ENCODE peak calls at places on chromosomes 16 and 17, in nine cellular contexts. M is NCI-H1092; U is omental fat pad; A is anterior cingulate cortex; K is activated naive CD4-positive, alpha-beta T cell treated with Interleukin-2 at 50 U/mL for 16 hours; D is EH; I is NCI-H774; V is stimulated activated CD4-positive, alpha-beta T cell treated with anti-CD3 and anti-CD28 coated beads, Interleukin-15, amount 100 ng/mL, for 1 hour; F is cardiac muscle cell. R is an unnamed sample.

GRCh38 chr17:30222741-30223175 is 12.7 kb downstream of the SLC6A4 start:
- DNase-seq in F (no peak), K (no peak), D (no peak), A (no peak), M (no peak), I (no peak), V (no peak), U (no peak), R (no peak)

GRCh38 chr16:75361936-75362335 is 71.4 kb downstream of the CFDP1 start:
- DNase-seq in F (no peak), A (no peak), K (no peak), V (no peak), I (no peak), M (no peak), U (no peak), D (no peak), R (no peak)

GRCh38 chr17:79192503-79193500 is 118.2 kb downstream of the ENGASE start:
- DNase-seq in M (no peak), V (no peak), U (no peak), I (no peak), K (peak; percentile 6), F (peak; percentile 51), A (no peak), D (peak; percentile 49), R (no peak)

GRCh38 chr17:20096430-20096829 is 87.3 kb downstream of the SPECC1 start:
- DNase-seq in F (no peak), M (no peak), U (no peak), I (no peak), K (no peak), A (no peak), D (no peak), V (no peak), R (no peak)

GRCh38 chr17:63718981-63719380 is 19.1 kb upstream of the LIMD2 start:
- DNase-seq in A (no peak), D (no peak), I (no peak), F (no peak), V (no peak), K (no peak), M (no peak), U (no peak), R (no peak)

GRCh38 chr17:48429638-48430586 is at the start of gene SKAP1:
- DNase-seq in I (peak; percentile 77), M (no peak), V (peak; percentile 62), U (no peak), F (no peak), D (no peak), A (no peak), K (peak; percentile 72), R (no peak)

GRCh38 chr17:63780507-63780906 is 6.5 kb downstream of the DDX42 start:
- DNase-seq in I (no peak), D (peak; percentile 25), A (no peak), F (no peak), V (no peak), U (no peak), M (no peak), K (no peak), R (peak; percentile 73)

GRCh38 chr17:21162394-21162775 is 35.6 kb downstream of the DHRS7B start:
- DNase-seq in I (no peak), U (no peak), K (no peak), F (no peak), D (no peak), A (no peak), V (no peak), M (no peak), R (no peak)

GRCh38 chr17:62797959-62798358 is 10.2 kb downstream of the MARCHF10 start:
- DNase-seq in M (no peak), K (no peak), A (no peak), I (no peak), V (no peak), F (no peak), D (peak; percentile 53), U (no peak), R (no peak)

GRCh38 chr17:29138991-29139682 is 41.1 kb downstream of the MYO18A start:
- DNase-seq in I (no peak), A (peak; percentile 32), V (no peak), M (no peak), K (peak; percentile 52), F (no peak), D (no peak), U (no peak), R (no peak)

GRCh38 chr16:49528035-49528434 is 154.4 kb downstream of the C16orf78 start:
- DNase-seq in M (no peak), D (peak; percentile 30), A (no peak), I (no peak), V (no peak), F (peak; percentile 49), U (no peak), K (no peak), R (no peak)